ENCODE peak calls at places on chromosomes 12 and 14, in four cellular contexts. Q is Right ventricle myocardium inferior; G is left lung; A is naive thymus-derived CD4-positive, alpha-beta T cell. V is an unnamed sample.

GRCh38 chr14:21454843-21455550 is 926 bp downstream of the CHD8 start:
- DNase-seq in Q (no peak), G (no peak), A (peak), V (peak)

GRCh38 chr12:15453613-15454012 is 131.3 kb downstream of the PTPRO start:
- DNase-seq in Q (no peak), G (no peak), A (no peak), V (no peak)

GRCh38 chr14:72847721-72848120 is 46.2 kb downstream of the DPF3 start:
- DNase-seq in Q (no peak), G (no peak), A (no peak), V (no peak)

GRCh38 chr12:45745861-45746277 is 16.4 kb downstream of the ARID2 start:
- DNase-seq in Q (no peak), G (no peak), A (peak), V (peak)

GRCh38 chr14:99734406-99735051 is 50.4 kb downstream of the CYP46A1 start:
- DNase-seq in Q (peak), G (peak), A (no peak), V (no peak)

GRCh38 chr14:103296007-103296406 is 38.0 kb upstream of the EIF5 start:
- DNase-seq in Q (no peak), G (no peak), A (no peak), V (no peak)

GRCh38 chr12:121582583-121583333 is 1.9 kb upstream of the KDM2B start:
- DNase-seq in Q (no peak), G (no peak), A (no peak), V (peak)

GRCh38 chr12:90628213-90628612 is 326.8 kb downstream of the CCER1 start:
- DNase-seq in Q (no peak), G (no peak), A (no peak), V (no peak)

GRCh38 chr14:69695664-69696527 is 71.0 kb upstream of the SRSF5 start:
- DNase-seq in Q (no peak), G (no peak), A (no peak), V (peak)

GRCh38 chr14:101082436-101083384 is 179.2 kb upstream of the RTL1 start:
- DNase-seq in Q (no peak), G (peak), A (no peak), V (no peak)

GRCh38 chr14:34629657-34630529 is at the start of gene SNX6:
- DNase-seq in Q (peak), G (peak), A (peak), V (peak)

GRCh38 chr12:25020621-25021243 is 71.8 kb upstream of the BCAT1 start:
- DNase-seq in Q (no peak), G (no peak), A (no peak), V (no peak)

GRCh38 chr14:69005432-69006148 is 26.5 kb upstream of the ACTN1 start:
- DNase-seq in Q (no peak), G (no peak), A (no peak), V (no peak)

GRCh38 chr12:57215668-57216013 is 953 bp upstream of the NXPH4 start:
- DNase-seq in Q (no peak), G (no peak), A (no peak), V (no peak)

GRCh38 chr12:58176296-58176869 is 235.0 kb downstream of the ATP23 start:
- DNase-seq in Q (no peak), G (no peak), A (peak), V (peak)

GRCh38 chr12:56431850-56432249 is 17.4 kb downstream of the TIMELESS start:
- DNase-seq in Q (no peak), G (no peak), A (no peak), V (no peak)

GRCh38 chr12:132248439-132249157 is 80.8 kb downstream of the GALNT9 start:
- DNase-seq in Q (no peak), G (peak), A (no peak), V (no peak)

GRCh38 chr12:132161046-132161781 is 17.0 kb downstream of the NOC4L start:
- DNase-seq in Q (no peak), G (peak), A (no peak), V (no peak)

GRCh38 chr14:22689186-22689585 is 45.0 kb upstream of the OR6J1 start:
- DNase-seq in Q (no peak), G (no peak), A (no peak), V (no peak)

GRCh38 chr14:32027255-32027939 is 49.7 kb upstream of the ARHGAP5 start:
- DNase-seq in Q (no peak), G (no peak), A (no peak), V (no peak)

GRCh38 chr14:72643317-72643801 is 250.5 kb downstream of the DPF3 start:
- DNase-seq in Q (no peak), G (no peak), A (no peak), V (no peak)

GRCh38 chr12:118513554-118513953 is 137.2 kb downstream of the SUDS3 start:
- DNase-seq in Q (no peak), G (no peak), A (no peak), V (no peak)

GRCh38 chr14:104429291-104429861 is 150.2 kb upstream of the C14orf180 start:
- DNase-seq in Q (peak), G (peak), A (no peak), V (no peak)

GRCh38 chr12:124554429-124555029 is 12.9 kb downstream of the NCOR2 start:
- DNase-seq in Q (peak), G (peak), A (peak), V (no peak)

GRCh38 chr12:67517181-67517887 is 131.2 kb upstream of the DYRK2 start:
- DNase-seq in Q (no peak), G (no peak), A (no peak), V (no peak)

GRCh38 chr12:47753021-47754001 is 5.4 kb downstream of the RAPGEF3 start:
- DNase-seq in Q (peak), G (peak), A (no peak), V (no peak)

GRCh38 chr14:104342435-104343293 is 204.3 kb downstream of the KIF26A start:
- DNase-seq in Q (no peak), G (peak), A (no peak), V (no peak)

GRCh38 chr14:49250109-49250508 is 336.1 kb downstream of the RPS29 start:
- DNase-seq in Q (no peak), G (no peak), A (no peak), V (no peak)

GRCh38 chr14:69376439-69376838 is 21.7 kb downstream of the ERH start:
- DNase-seq in Q (no peak), G (no peak), A (no peak), V (no peak)

GRCh38 chr12:130557876-130558770 is 158.0 kb downstream of the RIMBP2 start:
- DNase-seq in Q (no peak), G (no peak), A (no peak), V (no peak)